ENCODE peak calls at places on chromosomes 5 and 9, in four cellular contexts. Y is neural progenitor cell, J is GM23248, O is PC-3. P is an unnamed sample.

GRCh38 chr5:75656311-75657003 is 45.2 kb downstream of the ANKDD1B start:
- DNase-seq in Y (no peak), J (peak; percentile 70), O (no peak), P (no peak)

GRCh38 chr9:75979362-75979761 is 88.9 kb downstream of the PCSK5 start:
- DNase-seq in Y (no peak), J (peak; percentile 34), O (no peak), P (no peak)

GRCh38 chr5:160187091-160187490 is 42.2 kb upstream of the FABP6 start:
- DNase-seq in Y (peak; percentile 35), J (peak; percentile 13), O (no peak), P (no peak)

GRCh38 chr9:89463986-89464901 is 33.7 kb downstream of the SEMA4D start:
- DNase-seq in Y (no peak), J (no peak), O (no peak), P (peak; percentile 68)

GRCh38 chr5:150781706-150782614 is 3.4 kb downstream of the SMIM3 start:
- DNase-seq in Y (peak; percentile 20), J (peak; percentile 97), O (peak; percentile 20), P (no peak)

GRCh38 chr5:59817536-59817935 is 76.0 kb downstream of the PDE4D start:
- DNase-seq in Y (no peak), J (no peak), O (no peak), P (no peak)

GRCh38 chr9:104772707-104773106 is 8.8 kb downstream of the NIPSNAP3B start:
- DNase-seq in Y (no peak), J (peak; percentile 40), O (no peak), P (no peak)

GRCh38 chr5:53321073-53321472 is 159.4 kb upstream of the FST start:
- DNase-seq in Y (no peak), J (peak; percentile 20), O (no peak), P (no peak)

GRCh38 chr5:138230981-138231589 is 18.0 kb upstream of the CDC23 start:
- DNase-seq in Y (no peak), J (peak; percentile 59), O (peak; percentile 10), P (no peak)

GRCh38 chr5:12392246-12392645 is 488.0 kb upstream of the CTNND2 start:
- DNase-seq in Y (no peak), J (no peak), O (no peak), P (no peak)

GRCh38 chr5:14675309-14675708 is 10.8 kb downstream of the OTULIN start:
- DNase-seq in Y (no peak), J (no peak), O (no peak), P (no peak)

GRCh38 chr9:134484479-134484878 is 157.1 kb upstream of the COL5A1 start:
- DNase-seq in Y (no peak), J (no peak), O (no peak), P (no peak)

GRCh38 chr9:107425110-107426025 is 64.2 kb downstream of the KLF4 start:
- DNase-seq in Y (peak; percentile 85), J (peak; percentile 81), O (peak; percentile 58), P (peak; percentile 67)

GRCh38 chr5:93581738-93582414 is 857 bp upstream of the NR2F1-AS1 start:
- DNase-seq in Y (peak; percentile 72), J (peak; percentile 70), O (peak; percentile 54), P (no peak)
- H3K4me1 ChIP-seq in Y (peaks cover 26% of the 10 kb centered on the region), J (peaks cover 15% of the 10 kb centered on the region), O (peaks cover 20% of the 10 kb centered on the region), P (no peaks in the 10 kb centered on the region)

GRCh38 chr9:128027705-128028104 is 39.4 kb downstream of the NAIF1 start:
- DNase-seq in Y (no peak), J (no peak), O (no peak), P (no peak)

GRCh38 chr9:128027166-128027539 is 40.0 kb downstream of the NAIF1 start:
- DNase-seq in Y (no peak), J (peak; percentile 22), O (no peak), P (no peak)

GRCh38 chr9:128026255-128027165 is 40.6 kb downstream of the NAIF1 start:
- DNase-seq in Y (no peak), J (no peak), O (no peak), P (no peak)

GRCh38 chr9:128024761-128025308 is 42.3 kb downstream of the NAIF1 start:
- DNase-seq in Y (no peak), J (no peak), O (no peak), P (no peak)

DNA sequence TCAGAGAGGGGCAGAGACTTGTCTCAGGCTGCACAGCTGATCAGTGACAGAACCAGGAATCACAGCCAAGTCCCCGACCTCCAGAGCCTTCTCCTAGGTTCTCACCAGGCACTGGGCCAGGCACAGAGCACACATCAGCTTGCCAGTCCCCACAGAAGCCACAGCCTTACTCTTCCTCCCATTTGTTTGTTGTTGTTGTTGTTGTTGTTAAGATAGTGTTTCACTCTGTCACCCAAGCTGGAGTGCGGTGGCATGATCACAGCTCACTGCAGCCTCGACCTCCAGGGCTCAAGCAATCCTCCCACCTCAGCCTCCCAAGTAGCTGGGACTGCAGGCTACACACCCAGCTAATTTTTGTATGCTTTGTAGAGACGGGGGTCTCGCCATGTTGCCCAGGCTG is 41.4 kb downstream of the NAIF1 start:
- DNase-seq in Y (no peak), J (no peak), O (no peak), P (no peak)
- H2AFZ ChIP-seq in Y (no peak overlapping the region), J (no peak overlapping the region), O (no peak overlapping the region), P (no peak overlapping the region)

GRCh38 chr5:94778712-94779111 is 160.2 kb downstream of the SLF1 start:
- DNase-seq in Y (no peak), J (no peak), O (no peak), P (no peak)
- TF ChIP-seq EZH2phosphoT487 in Y (no peak), J (no peak), O (no peak), P (no peak)

GRCh38 chr9:112761912-112762651 is 11.5 kb downstream of the SNX30 start:
- DNase-seq in Y (no peak), J (peak; percentile 78), O (no peak), P (no peak)

GRCh38 chr9:112764837-112765236 is 14.3 kb downstream of the SNX30 start:
- DNase-seq in Y (peak; percentile 25), J (no peak), O (no peak), P (no peak)

GRCh38 chr9:112760821-112761220 is 10.3 kb downstream of the SNX30 start:
- DNase-seq in Y (no peak), J (no peak), O (no peak), P (no peak)

GRCh38 chr9:112764344-112764743 is 13.8 kb downstream of the SNX30 start:
- DNase-seq in Y (peak; percentile 38), J (peak; percentile 94), O (no peak), P (no peak)

DNA sequence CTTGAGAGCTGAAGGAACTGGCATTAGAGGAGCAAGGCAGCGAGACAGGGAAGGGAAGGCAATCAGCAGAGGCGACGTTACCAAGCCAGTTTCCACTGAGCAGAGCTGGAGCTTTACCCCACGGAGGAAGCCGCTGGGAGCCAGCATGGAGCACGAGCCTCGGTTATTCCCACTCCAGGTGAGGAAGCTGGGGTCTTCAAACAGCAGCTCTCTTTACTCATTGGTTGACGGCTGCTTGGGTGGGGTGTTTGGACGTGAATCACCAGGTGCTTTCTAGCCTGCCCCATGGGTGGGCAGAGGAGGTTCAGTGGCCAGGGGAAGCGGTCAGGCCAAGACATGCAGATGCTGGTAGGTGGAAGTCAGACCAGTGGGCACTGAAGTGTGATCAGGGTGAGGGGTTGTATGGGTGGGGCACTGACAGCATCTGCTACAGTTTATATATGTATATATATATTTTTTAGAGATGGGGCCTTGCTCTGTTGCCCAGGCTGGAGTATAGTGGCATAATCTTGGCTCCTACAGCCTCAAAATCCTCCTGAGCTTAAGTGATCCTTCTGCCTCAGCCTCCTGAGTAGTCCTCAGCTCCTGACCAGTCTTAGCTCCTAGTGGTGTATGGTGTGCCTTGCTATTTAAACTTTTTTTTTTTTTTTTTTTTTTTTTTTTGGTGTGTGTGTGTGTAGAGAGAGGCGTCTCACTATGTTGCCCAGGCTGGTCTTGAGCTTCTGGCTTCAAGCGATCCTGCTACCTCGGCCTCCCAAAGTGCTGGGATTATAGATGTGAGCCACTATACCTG is 12.4 kb downstream of the SNX30 start:
- DNase-seq in Y (no peak), J (no peak), O (no peak), P (no peak)
- H3K4me1 ChIP-seq in Y (peaks cover 16% of the 10 kb centered on the region), J (peaks cover 35% of the 10 kb centered on the region), O (peaks cover 2% of the 10 kb centered on the region), P (no peaks in the 10 kb centered on the region)

GRCh38 chr5:61289669-61290363 is 42.2 kb upstream of the ZSWIM6 start:
- DNase-seq in Y (no peak), J (no peak), O (no peak), P (no peak)
- H2AFZ ChIP-seq in Y (no peak overlapping the region), J (no peak overlapping the region), O (no peak overlapping the region), P (no peak overlapping the region)

GRCh38 chr5:168819004-168819626 is 239.9 kb upstream of the PANK3 start:
- DNase-seq in Y (peak; percentile 74), J (no peak), O (no peak), P (no peak)
- TF ChIP-seq EZH2phosphoT487 in Y (no peak), J (no peak), O (no peak), P (no peak)

GRCh38 chr9:94606641-94607339 is 13.2 kb upstream of the FBP2 start:
- DNase-seq in Y (no peak), J (no peak), O (no peak), P (peak; percentile 46)
- H3K4me1 ChIP-seq in Y (peaks cover 31% of the 10 kb centered on the region), J (no peaks in the 10 kb centered on the region), O (peaks cover 4% of the 10 kb centered on the region), P (peaks cover 30% of the 10 kb centered on the region)

P was measured in MM.1S.